ENCODE peak calls at places on chromosomes 2 and 18, in eight cellular contexts. V is cardiac fibroblast; M is stimulated activated CD4-positive, alpha-beta T cell treated with anti-CD3 and anti-CD28 coated beads, Interleukin-15, amount 100 ng/mL, for 24 hours; E is natural killer cell; R is transverse colon; F is NB4; D is T-cell; A is H1. X is an unnamed sample.

GRCh38 chr2:228675042-228675441 is 493.6 kb upstream of the SPHKAP start:
- DNase-seq in A (no peak), D (no peak), V (peak; percentile 84), R (no peak), M (no peak), F (no peak), E (no peak), X (no peak)

GRCh38 chr2:103161456-103162289 is 399.8 kb downstream of the TMEM182 start:
- DNase-seq in F (peak; percentile 54), M (peak; percentile 6), R (no peak), V (peak; percentile 61), D (no peak), E (no peak), A (no peak), X (no peak)

GRCh38 chr2:2600466-2600865 is 269.4 kb upstream of the MYT1L start:
- DNase-seq in D (no peak), V (no peak), R (no peak), E (no peak), F (no peak), A (no peak), M (no peak), X (no peak)

GRCh38 chr2:98040331-98040939 is 44.7 kb upstream of the TMEM131 start:
- DNase-seq in E (no peak), R (no peak), F (no peak), A (peak; percentile 27), M (no peak), D (no peak), V (no peak), X (no peak)

GRCh38 chr18:36325846-36326245 is 28.3 kb downstream of the FHOD3 start:
- DNase-seq in R (no peak), F (no peak), M (no peak), V (no peak), A (no peak), D (no peak), E (no peak), X (no peak)

GRCh38 chr18:24982831-24983230 is 369.1 kb downstream of the ZNF521 start:
- DNase-seq in E (no peak), R (no peak), V (no peak), D (no peak), M (no peak), F (no peak), A (no peak), X (no peak)

GRCh38 chr2:53970898-53971681 is at the start of gene PSME4:
- DNase-seq in A (peak; percentile 96), R (peak; percentile 96), F (peak; percentile 95), M (peak; percentile 97), V (peak; percentile 95), E (peak; percentile 94), D (peak; percentile 93), X (peak; percentile 97)

GRCh38 chr18:62060820-62061219 is 126.0 kb downstream of the PIGN start:
- DNase-seq in M (no peak), V (no peak), D (no peak), F (no peak), E (no peak), A (no peak), R (no peak), X (no peak)

GRCh38 chr2:35510641-35511040 is 844.9 kb upstream of the CRIM1 start:
- DNase-seq in E (no peak), R (no peak), M (no peak), F (no peak), A (no peak), V (no peak), D (no peak), X (no peak)

GRCh38 chr2:151262629-151263028 is 966 bp upstream of the RBM43 start:
- DNase-seq in F (no peak), E (no peak), V (no peak), A (no peak), R (no peak), M (no peak), D (no peak), X (no peak)

GRCh38 chr2:157840568-157841156 is 35.5 kb downstream of the ACVR1 start:
- DNase-seq in E (no peak), F (no peak), A (no peak), R (no peak), M (no peak), D (no peak), V (peak; percentile 57), X (peak; percentile 72)

GRCh38 chr18:78376036-78376435 is 603.6 kb upstream of the SALL3 start:
- DNase-seq in E (no peak), R (no peak), M (no peak), V (no peak), F (no peak), A (no peak), D (no peak), X (no peak)

GRCh38 chr2:113240150-113240914 is 38.4 kb downstream of the PAX8 start:
- DNase-seq in M (peak; percentile 18), D (no peak), R (peak; percentile 70), F (peak; percentile 72), V (peak; percentile 95), E (no peak), A (no peak), X (peak; percentile 81)

GRCh38 chr2:174914894-174915760 is 90.1 kb downstream of the CHN1 start:
- DNase-seq in F (no peak), A (no peak), D (no peak), R (no peak), E (no peak), V (peak; percentile 84), M (no peak), X (no peak)

GRCh38 chr2:187547353-187547979 is 6.8 kb downstream of the TFPI start:
- DNase-seq in V (peak; percentile 86), F (peak; percentile 68), D (no peak), E (no peak), R (peak; percentile 32), A (no peak), M (no peak), X (no peak)

GRCh38 chr18:22705328-22705727 is 227.8 kb upstream of the RBBP8 start:
- DNase-seq in R (no peak), V (peak; percentile 67), D (no peak), A (no peak), F (peak; percentile 14), M (no peak), E (no peak), X (no peak)

GRCh38 chr2:147525724-147526489 is 318.9 kb upstream of the ACVR2A start:
- DNase-seq in E (no peak), R (no peak), F (no peak), V (peak; percentile 12), D (no peak), A (no peak), M (no peak), X (no peak)

GRCh38 chr2:32355976-32356734 is 668 bp upstream of the BIRC6 start:
- DNase-seq in A (no peak), R (no peak), E (no peak), V (no peak), D (no peak), M (no peak), F (peak; percentile 21), X (no peak)

GRCh38 chr2:151845481-151845880 is 17.3 kb upstream of the ARL5A start:
- DNase-seq in F (no peak), M (no peak), D (no peak), R (no peak), A (no peak), E (no peak), V (no peak), X (no peak)